ENCODE peak calls at places on chromosomes 16 and 17, in ten cellular contexts. Q is transverse colon, Z is sigmoid colon, U is HL-60, G is prostate gland, L is stomach, S is endothelial cell of umbilical vein, R is HCT116, N is GM12891, B is GM23338. E is an unnamed sample.

GRCh38 chr16:9996191-9996590 is 186.0 kb downstream of the GRIN2A start:
- DNase-seq in L (no peak), U (no peak), R (no peak), Z (no peak), N (no peak), G (no peak), S (no peak), Q (no peak), B (no peak), E (no peak)

GRCh38 chr17:64507418-64507766 is 615 bp downstream of the CEP95 start:
- DNase-seq in U (peak), Z (no peak), G (peak), B (peak), N (peak), S (peak), L (no peak), Q (no peak), R (no peak), E (no peak)

GRCh38 chr17:39461911-39462641 is 790 bp downstream of the CDK12 start:
- DNase-seq in Q (no peak), Z (no peak), N (no peak), G (peak), B (peak), L (peak), S (peak), R (no peak), U (no peak), E (no peak)

GRCh38 chr16:3640207-3640606 is 14.3 kb upstream of the DNASE1 start:
- DNase-seq in G (no peak), S (no peak), U (no peak), N (no peak), Q (no peak), Z (no peak), B (no peak), L (no peak), R (no peak), E (no peak)

GRCh38 chr16:17365591-17366298 is 105.0 kb downstream of the XYLT1 start:
- DNase-seq in L (no peak), U (no peak), Z (no peak), Q (no peak), R (no peak), G (no peak), N (no peak), S (no peak), B (no peak), E (no peak)

GRCh38 chr17:74840989-74841666 is 18.6 kb downstream of the GRIN2C start:
- DNase-seq in U (peak), G (peak), N (no peak), L (no peak), Q (peak), Z (peak), B (peak), R (no peak), S (no peak), E (no peak)

GRCh38 chr16:30991052-30991451 is 6.0 kb downstream of the HSD3B7 start:
- DNase-seq in G (no peak), B (no peak), Q (no peak), R (no peak), Z (no peak), U (no peak), S (no peak), L (no peak), N (no peak), E (no peak)

GRCh38 chr17:73283841-73284282 is 22.2 kb upstream of the CPSF4L start:
- DNase-seq in U (no peak), L (no peak), G (no peak), Q (no peak), N (no peak), R (no peak), S (no peak), Z (peak), B (peak), E (no peak)

GRCh38 chr17:75908201-75908600 is 3.5 kb upstream of the MRPL38 start:
- DNase-seq in R (no peak), Q (peak), L (no peak), S (no peak), B (no peak), U (no peak), N (no peak), Z (no peak), G (no peak), E (no peak)

GRCh38 chr17:40517981-40518380 is 16.6 kb upstream of the TNS4 start:
- DNase-seq in B (no peak), R (no peak), Z (peak), U (no peak), G (no peak), N (no peak), Q (no peak), L (no peak), S (no peak), E (no peak)

GRCh38 chr17:57875109-57876022 is 25.5 kb upstream of the MRPS23 start:
- DNase-seq in U (peak), S (peak), Q (peak), R (peak), N (no peak), Z (peak), L (peak), G (peak), B (peak), E (no peak)

GRCh38 chr17:61837175-61838051 is 25.9 kb downstream of the BRIP1 start:
- DNase-seq in U (peak), Q (peak), N (peak), G (peak), S (peak), Z (no peak), L (peak), B (peak), R (peak), E (no peak)

GRCh38 chr16:66832190-66832589 is 1.4 kb upstream of the NAE1 start:
- DNase-seq in R (no peak), U (no peak), L (no peak), Q (peak), B (no peak), G (no peak), S (no peak), Z (no peak), N (no peak), E (no peak)

GRCh38 chr17:81460856-81461460 is 51.6 kb downstream of the ACTG1 start:
- DNase-seq in S (no peak), G (no peak), Z (no peak), R (no peak), B (no peak), Q (no peak), N (no peak), U (peak), L (peak), E (no peak)

GRCh38 chr17:19388791-19389190 is 1.8 kb upstream of the MFAP4 start:
- DNase-seq in N (no peak), R (no peak), Q (peak), S (no peak), Z (peak), G (no peak), L (no peak), U (no peak), B (no peak), E (no peak)

GRCh38 chr16:56990407-56991286 is 1.3 kb downstream of the NLRC5 start:
- DNase-seq in G (no peak), S (no peak), B (no peak), L (no peak), R (no peak), Z (peak), U (no peak), Q (peak), N (no peak), E (no peak)

GRCh38 chr17:45234641-45235040 is 13.0 kb downstream of the FMNL1 start:
- DNase-seq in Z (no peak), B (peak), L (no peak), U (no peak), R (no peak), N (no peak), Q (no peak), S (no peak), G (no peak), E (no peak)

GRCh38 chr17:38415250-38416194 is 12.7 kb upstream of the ARHGAP23 start:
- DNase-seq in Q (peak), S (no peak), Z (no peak), B (peak), L (no peak), R (peak), U (peak), G (no peak), N (no peak), E (no peak)

GRCh38 chr17:2602597-2603017 is 9.2 kb downstream of the PAFAH1B1 start:
- DNase-seq in L (no peak), B (no peak), U (no peak), Z (no peak), R (no peak), Q (no peak), G (no peak), S (peak), N (no peak), E (no peak)

GRCh38 chr17:68600881-68601564 is at the start of gene FAM20A:
- DNase-seq in L (peak), B (peak), Z (no peak), N (peak), U (no peak), S (no peak), G (no peak), R (no peak), Q (peak), E (no peak)

GRCh38 chr16:2584742-2585650 is 47.2 kb downstream of the PDPK1 start:
- DNase-seq in B (no peak), S (no peak), G (no peak), N (no peak), R (no peak), Z (peak), U (no peak), Q (no peak), L (no peak), E (no peak)

GRCh38 chr17:45719335-45720071 is 64.6 kb upstream of the CRHR1 start:
- DNase-seq in Q (no peak), S (no peak), G (peak), U (no peak), L (no peak), R (peak), Z (no peak), B (peak), N (no peak), E (no peak)

GRCh38 chr17:38852771-38853291 is 690 bp downstream of the RPL23 start:
- DNase-seq in Z (no peak), N (no peak), S (no peak), G (no peak), U (no peak), B (no peak), L (no peak), R (no peak), Q (no peak), E (no peak)

GRCh38 chr17:36529121-36529520 is 5.5 kb downstream of the MYO19 start:
- DNase-seq in L (no peak), R (no peak), Z (no peak), Q (no peak), S (peak), B (no peak), U (no peak), G (no peak), N (no peak), E (no peak)

GRCh38 chr17:57998234-57998746 is 8.8 kb downstream of the SRSF1 start:
- DNase-seq in Z (no peak), N (no peak), L (no peak), G (no peak), S (no peak), Q (no peak), U (no peak), B (no peak), R (no peak), E (no peak)

GRCh38 chr16:85460983-85461813 is 151.9 kb upstream of the GSE1 start:
- DNase-seq in L (no peak), S (no peak), Q (no peak), N (no peak), B (no peak), U (no peak), G (no peak), Z (no peak), R (no peak), E (no peak)

GRCh38 chr16:55018881-55019280 is 88.2 kb downstream of the IRX5 start:
- DNase-seq in G (no peak), U (no peak), N (no peak), S (no peak), B (no peak), Q (no peak), R (no peak), L (no peak), Z (no peak), E (no peak)

GRCh38 chr16:58494981-58495860 is 4.7 kb upstream of the NDRG4 start:
- DNase-seq in Q (peak), S (peak), N (peak), U (peak), L (peak), Z (peak), B (peak), G (no peak), R (peak), E (no peak)

GRCh38 chr17:77284023-77284617 is 143.4 kb downstream of the SEC14L1 start:
- DNase-seq in G (no peak), R (no peak), N (no peak), L (no peak), U (no peak), Q (no peak), B (no peak), Z (no peak), S (no peak), E (no peak)
- TF ChIP-seq POLR2AphosphoS5 in G (no peak), R (no peak), N (no peak), L (no peak), U (no peak), Q (no peak), B (no peak), Z (no peak), S (no peak), E (no peak)

GRCh38 chr16:88651989-88652762 is 1.3 kb upstream of the CYBA start:
- DNase-seq in L (no peak), Q (no peak), Z (no peak), S (no peak), R (no peak), B (no peak), N (no peak), U (no peak), G (no peak), E (no peak)

GRCh38 chr16:88652763-88653065 is 1.9 kb upstream of the CYBA start:
- DNase-seq in B (no peak), U (no peak), G (no peak), R (no peak), S (no peak), Q (no peak), N (no peak), L (no peak), Z (no peak), E (no peak)

GRCh38 chr16:88649924-88650748 is 717 bp downstream of the CYBA start:
- DNase-seq in L (peak), B (peak), S (no peak), R (no peak), N (peak), U (no peak), G (no peak), Z (no peak), Q (peak), E (no peak)

GRCh38 chr16:88650749-88651275 is at the start of gene CYBA:
- DNase-seq in Q (peak), U (peak), G (peak), Z (peak), R (peak), B (peak), L (peak), N (peak), S (peak), E (no peak)

DNA sequence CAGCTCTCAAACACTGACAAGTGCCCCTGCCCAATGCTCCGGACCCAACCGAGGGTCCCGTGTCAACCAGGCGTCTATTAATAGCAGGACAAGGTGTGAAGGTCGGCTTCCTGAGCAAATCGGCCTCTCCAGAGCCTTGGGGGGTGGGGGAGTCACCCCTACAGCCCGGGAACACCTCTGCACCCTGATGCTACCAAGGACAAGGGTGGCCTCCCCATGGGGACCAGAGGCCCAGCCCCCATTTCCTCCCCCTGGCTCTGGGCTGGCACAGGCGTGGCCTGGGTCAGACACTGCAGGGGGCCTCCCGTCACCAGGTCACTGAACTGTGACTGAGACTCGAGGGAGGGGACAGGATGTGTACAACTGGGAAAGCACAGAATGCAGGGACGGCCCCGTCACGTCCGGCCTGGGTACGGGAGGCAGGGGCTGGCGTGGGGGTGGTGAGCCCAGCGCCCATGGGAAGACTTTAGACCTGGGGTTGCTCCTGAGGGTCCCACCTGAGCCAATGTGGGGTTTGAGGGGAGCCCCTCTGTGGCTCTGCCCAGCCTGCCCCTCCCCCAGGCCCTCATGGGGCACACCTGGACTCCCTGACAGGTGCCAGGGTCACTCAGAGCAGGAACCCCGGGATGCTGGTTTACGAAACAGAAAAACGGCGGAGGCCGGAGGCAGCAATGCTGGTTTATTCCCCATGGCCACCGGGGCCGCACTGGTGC is 579 bp upstream of the CYBA start:
- DNase-seq in Z (no peak), N (peak), Q (peak), L (peak), R (peak), S (no peak), U (no peak), G (no peak), B (peak), E (no peak)
- TF ChIP-seq POLR2AphosphoS5 in Z (no peak), N (peak), Q (peak), L (peak), R (no peak), S (no peak), U (no peak), G (no peak), B (no peak), E (no peak)

GRCh38 chr16:70782237-70782636 is 18.7 kb downstream of the VAC14 start:
- DNase-seq in Q (no peak), U (no peak), R (no peak), G (no peak), N (no peak), S (no peak), L (no peak), Z (no peak), B (no peak), E (no peak)

GRCh38 chr16:70781800-70782199 is 19.2 kb downstream of the VAC14 start:
- DNase-seq in G (no peak), U (no peak), R (no peak), B (no peak), Q (no peak), L (no peak), Z (no peak), S (no peak), N (no peak), E (no peak)

GRCh38 chr16:70786020-70786419 is 14.9 kb downstream of the VAC14 start:
- DNase-seq in L (no peak), B (no peak), U (no peak), Z (no peak), G (no peak), Q (no peak), N (no peak), S (no peak), R (no peak), E (no peak)

GRCh38 chr16:70788668-70789161 is 12.2 kb downstream of the VAC14 start:
- DNase-seq in Q (no peak), U (no peak), L (no peak), R (no peak), B (no peak), S (no peak), Z (no peak), N (no peak), G (no peak), E (no peak)

GRCh38 chr16:70784692-70785317 is 16.2 kb downstream of the VAC14 start:
- DNase-seq in Z (no peak), R (no peak), Q (no peak), S (no peak), U (no peak), B (no peak), N (no peak), L (no peak), G (no peak), E (no peak)
- TF ChIP-seq POLR2AphosphoS5 in Z (no peak), R (no peak), Q (no peak), S (no peak), U (no peak), B (no peak), N (no peak), L (no peak), G (no peak), E (no peak)

GRCh38 chr17:17816240-17816814 is 20.5 kb downstream of the SREBF1 start:
- DNase-seq in Q (no peak), U (no peak), B (no peak), G (no peak), R (no peak), Z (no peak), N (no peak), S (no peak), L (no peak), E (no peak)
- TF ChIP-seq POLR2AphosphoS5 in Q (no peak), U (no peak), B (peak), G (no peak), R (no peak), Z (no peak), N (no peak), S (no peak), L (no peak), E (no peak)

GRCh38 chr16:8023326-8023725 is 567.0 kb downstream of the TMEM114 start:
- DNase-seq in G (no peak), N (no peak), Z (no peak), U (no peak), S (no peak), B (no peak), Q (no peak), L (no peak), R (no peak), E (no peak)
- TF ChIP-seq POLR2AphosphoS5 in G (no peak), N (no peak), Z (no peak), U (no peak), S (no peak), B (no peak), Q (no peak), L (no peak), R (no peak), E (no peak)

DNA sequence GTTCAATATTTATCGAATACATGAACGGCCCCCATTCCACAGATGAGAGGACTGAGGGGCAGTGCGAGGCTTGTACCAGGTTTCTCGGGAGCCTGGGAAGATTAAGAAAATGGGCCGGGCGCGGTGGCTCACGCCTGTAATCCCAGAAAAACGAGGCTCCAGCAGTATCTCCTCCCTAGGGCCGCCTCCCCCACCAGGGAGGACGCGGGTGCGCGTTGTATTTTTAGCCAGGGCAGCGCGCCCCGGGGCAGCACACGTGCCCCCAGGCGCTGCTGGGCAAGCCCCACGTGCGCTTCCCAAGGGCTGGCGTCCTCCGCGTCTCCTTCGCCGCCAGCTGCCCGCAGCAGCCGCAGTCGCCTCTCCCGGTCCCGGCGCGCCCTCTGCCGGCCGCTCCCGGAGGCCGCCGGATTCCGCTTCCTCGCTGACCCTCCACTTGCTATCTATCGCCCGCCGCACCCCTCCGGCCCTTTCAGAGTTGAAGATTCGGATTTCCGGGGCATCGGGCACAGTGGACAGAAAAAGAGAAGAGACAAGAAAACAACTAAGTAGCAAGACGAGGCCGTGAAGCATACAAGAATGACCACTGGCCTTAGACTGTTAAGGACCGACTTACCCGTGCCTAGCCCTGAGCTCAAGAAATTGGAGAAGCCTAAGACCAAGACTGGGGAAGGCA is 1.9 kb upstream of the YBX2 start:
- DNase-seq in B (peak), N (peak), L (peak), G (peak), R (peak), U (no peak), Z (peak), Q (peak), S (peak), E (no peak)
- TF ChIP-seq POLR2AphosphoS5 in B (no peak), N (no peak), L (no peak), G (peak), R (peak), U (no peak), Z (peak), Q (no peak), S (peak), E (peak)

GRCh38 chr17:32486091-32486700 is 597 bp upstream of the CDK5R1 start:
- DNase-seq in B (peak), L (peak), U (peak), Q (peak), S (peak), Z (peak), G (peak), R (peak), N (peak), E (no peak)
- TF ChIP-seq POLR2AphosphoS5 in B (peak), L (no peak), U (no peak), Q (no peak), S (peak), Z (peak), G (no peak), R (no peak), N (no peak), E (no peak)